ENCODE peak calls at places on chromosomes 12 and 14, in eight cellular contexts. E is MM.1S, Z is neural progenitor cell, T is SK-N-SH, M is HCT116, H is GM23338, V is PC-3, O is OCI-LY7. D is an unnamed sample. For H3K4me1, the result is how much of the 10 kb centered on the place peaks cover.

GRCh38 chr12:29396774-29397173 is 15.8 kb upstream of the ERGIC2 start:
- DNase-seq in E (no peak), Z (no peak), T (no peak), M (no peak), H (no peak), V (peak), O (no peak), D (peak)

GRCh38 chr12:212799-213526 is 994 bp downstream of the SLC6A12 start:
- DNase-seq in E (no peak), Z (no peak), T (peak), M (no peak), H (no peak), V (no peak), O (no peak), D (no peak)

GRCh38 chr14:73238262-73238852 is 1.1 kb downstream of the PAPLN start:
- DNase-seq in E (no peak), Z (peak), T (no peak), M (peak), H (no peak), V (peak), O (no peak), D (peak)

GRCh38 chr12:51269174-51270066 is 795 bp downstream of the SMAGP start:
- DNase-seq in E (peak), Z (peak), T (peak), M (no peak), H (peak), V (peak), O (peak), D (peak)

GRCh38 chr12:125861299-125862281 is 796.4 kb downstream of the AACS start:
- DNase-seq in E (no peak), Z (no peak), T (peak), M (no peak), H (peak), V (no peak), O (no peak), D (no peak)

GRCh38 chr12:4257442-4257841 is 16.1 kb upstream of the CCND2 start:
- DNase-seq in E (no peak), Z (no peak), T (no peak), M (no peak), H (no peak), V (no peak), O (no peak), D (no peak)

GRCh38 chr12:6182279-6182898 is 17.8 kb upstream of the CD9 start:
- DNase-seq in E (no peak), Z (no peak), T (peak), M (no peak), H (no peak), V (peak), O (no peak), D (peak)

GRCh38 chr14:100211893-100212292 is 27.1 kb upstream of the YY1 start:
- DNase-seq in E (no peak), Z (no peak), T (no peak), M (no peak), H (no peak), V (no peak), O (no peak), D (no peak)

GRCh38 chr12:116426391-116427136 is 132.6 kb upstream of the MAP1LC3B2 start:
- DNase-seq in E (no peak), Z (peak), T (peak), M (peak), H (peak), V (peak), O (no peak), D (peak)

GRCh38 chr14:89089330-89089729 is 264.9 kb downstream of the TTC8 start:
- DNase-seq in E (no peak), Z (no peak), T (no peak), M (no peak), H (no peak), V (no peak), O (no peak), D (no peak)

GRCh38 chr14:89086060-89086382 is 261.6 kb downstream of the TTC8 start:
- DNase-seq in E (no peak), Z (no peak), T (no peak), M (no peak), H (no peak), V (no peak), O (no peak), D (no peak)

GRCh38 chr14:89085154-89086059 is 261.0 kb downstream of the TTC8 start:
- DNase-seq in E (no peak), Z (no peak), T (no peak), M (no peak), H (no peak), V (no peak), O (no peak), D (peak)
- H3K4me2 ChIP-seq in E (no peak), Z (no peak), T (no peak), M (no peak), H (no peak), V (no peak), O (no peak), D (no peak)

GRCh38 chr12:44019118-44019517 is 183.2 kb downstream of the TMEM117 start:
- DNase-seq in E (no peak), Z (peak), T (no peak), M (no peak), H (peak), V (peak), O (no peak), D (no peak)

DNA sequence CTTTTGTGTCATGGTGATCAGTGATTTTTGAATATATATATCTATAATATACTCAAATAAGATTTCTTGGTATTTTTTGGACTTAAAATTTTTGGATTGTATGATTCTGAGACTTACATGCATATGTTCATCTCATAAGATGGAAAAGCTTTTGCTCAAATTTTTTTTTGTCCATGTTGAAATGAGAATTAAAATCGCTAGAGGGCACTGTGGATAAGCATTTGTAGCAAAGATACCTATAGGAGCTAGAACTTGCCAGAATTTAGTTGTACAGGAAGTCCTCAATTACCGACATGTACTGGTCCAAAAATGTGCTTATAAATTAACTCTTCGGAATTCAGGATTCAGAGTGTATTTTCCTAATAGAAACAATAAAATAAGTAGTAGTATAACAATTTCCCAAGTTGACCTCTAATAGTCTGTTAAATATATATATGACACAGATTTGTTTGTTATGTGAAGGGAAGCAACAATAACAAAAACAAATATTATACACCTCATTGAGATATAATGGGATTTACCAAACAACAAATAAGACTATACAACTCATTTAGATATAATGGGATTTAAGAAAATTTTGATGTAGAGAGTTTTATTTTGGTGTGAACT is 179.6 kb downstream of the TMEM117 start:
- DNase-seq in E (peak), Z (peak), T (peak), M (peak), H (peak), V (peak), O (peak), D (peak)
- TF ChIP-seq EZH2phosphoT487 in E (no peak), Z (no peak), T (no peak), M (no peak), H (no peak), V (no peak), O (no peak), D (no peak)

GRCh38 chr14:75849496-75849895 is 132.3 kb downstream of the TGFB3 start:
- DNase-seq in E (no peak), Z (no peak), T (no peak), M (no peak), H (no peak), V (no peak), O (no peak), D (no peak)

GRCh38 chr14:75858375-75858774 is 123.4 kb downstream of the TGFB3 start:
- DNase-seq in E (no peak), Z (no peak), T (no peak), M (no peak), H (no peak), V (no peak), O (no peak), D (no peak)

GRCh38 chr14:75857199-75857598 is 124.6 kb downstream of the TGFB3 start:
- DNase-seq in E (no peak), Z (no peak), T (no peak), M (no peak), H (no peak), V (no peak), O (no peak), D (no peak)

GRCh38 chr14:75851574-75851866 is 130.3 kb downstream of the TGFB3 start:
- DNase-seq in E (no peak), Z (no peak), T (no peak), M (no peak), H (no peak), V (no peak), O (no peak), D (no peak)

DNA sequence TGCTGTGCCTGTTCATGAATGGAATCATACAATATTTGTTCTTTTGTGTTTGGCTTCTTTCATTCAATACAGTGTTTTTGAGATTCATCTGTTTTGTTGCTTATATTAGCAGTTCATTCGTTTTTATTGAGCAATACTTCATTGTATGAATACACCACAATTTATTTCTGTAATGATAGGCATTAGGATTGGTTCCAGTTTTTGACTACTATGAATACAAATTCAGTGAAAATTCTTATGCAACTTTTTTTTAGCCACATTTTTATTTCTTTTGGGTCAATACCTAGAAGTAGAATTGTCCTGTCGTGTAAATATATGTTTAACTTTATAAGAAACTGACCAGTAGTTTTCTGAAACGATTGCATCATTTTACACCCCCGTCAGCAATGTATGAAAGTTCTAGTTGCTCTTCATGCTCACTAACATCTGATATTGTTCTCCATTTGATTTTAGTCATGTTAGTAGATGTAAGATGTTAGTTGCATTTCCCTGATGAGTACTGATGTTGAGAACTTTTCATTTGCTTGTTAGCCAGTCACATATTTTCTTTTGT is 127.5 kb downstream of the TGFB3 start:
- DNase-seq in E (no peak), Z (no peak), T (no peak), M (no peak), H (no peak), V (no peak), O (no peak), D (peak)
- H3K4me1 ChIP-seq in E (under half), Z (under half), T (under half), M (under half), H (under half), V (under half), O (under half), D (under half)

GRCh38 chr12:92417343-92417742 is 271.7 kb upstream of the BTG1 start:
- DNase-seq in E (no peak), Z (no peak), T (no peak), M (no peak), H (no peak), V (no peak), O (no peak), D (no peak)
- H3K4me2 ChIP-seq in E (no peak), Z (no peak), T (no peak), M (no peak), H (no peak), V (no peak), O (no peak), D (no peak)

DNA sequence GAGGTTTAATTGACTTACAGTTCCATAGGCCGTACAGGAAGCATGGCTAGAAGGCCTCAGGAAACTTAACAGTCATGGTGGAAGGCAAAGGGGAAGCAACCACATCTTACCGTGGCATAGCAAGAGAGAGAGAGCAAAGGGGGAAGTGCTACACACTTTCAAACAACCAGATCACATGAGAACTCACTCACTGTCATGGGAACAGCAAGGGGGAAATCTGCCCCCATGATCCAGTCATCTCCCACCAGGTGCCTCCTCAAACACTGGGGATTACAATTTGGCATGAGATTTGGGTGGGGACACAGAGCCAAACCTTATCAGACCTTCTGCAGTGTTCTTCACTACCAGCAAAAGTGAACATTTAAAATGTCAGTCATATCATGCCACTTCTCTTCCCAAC is 58.9 kb downstream of the USP15 start:
- DNase-seq in E (no peak), Z (no peak), T (no peak), M (no peak), H (no peak), V (no peak), O (no peak), D (no peak)
- TF ChIP-seq EZH2phosphoT487 in E (no peak), Z (no peak), T (no peak), M (no peak), H (no peak), V (no peak), O (no peak), D (no peak)

GRCh38 chr12:53211476-53212381 is 4.7 kb upstream of the ITGB7 start:
- DNase-seq in E (no peak), Z (peak), T (peak), M (no peak), H (peak), V (no peak), O (peak), D (no peak)

GRCh38 chr12:53214221-53214620 is 7.2 kb upstream of the ITGB7 start:
- DNase-seq in E (no peak), Z (no peak), T (no peak), M (no peak), H (no peak), V (no peak), O (no peak), D (no peak)

GRCh38 chr12:53214687-53215455 is 7.8 kb upstream of the ITGB7 start:
- DNase-seq in E (no peak), Z (no peak), T (no peak), M (no peak), H (peak), V (no peak), O (peak), D (no peak)

GRCh38 chr12:53212931-53213330 is 5.9 kb upstream of the ITGB7 start:
- DNase-seq in E (no peak), Z (no peak), T (no peak), M (no peak), H (no peak), V (no peak), O (no peak), D (peak)

DNA sequence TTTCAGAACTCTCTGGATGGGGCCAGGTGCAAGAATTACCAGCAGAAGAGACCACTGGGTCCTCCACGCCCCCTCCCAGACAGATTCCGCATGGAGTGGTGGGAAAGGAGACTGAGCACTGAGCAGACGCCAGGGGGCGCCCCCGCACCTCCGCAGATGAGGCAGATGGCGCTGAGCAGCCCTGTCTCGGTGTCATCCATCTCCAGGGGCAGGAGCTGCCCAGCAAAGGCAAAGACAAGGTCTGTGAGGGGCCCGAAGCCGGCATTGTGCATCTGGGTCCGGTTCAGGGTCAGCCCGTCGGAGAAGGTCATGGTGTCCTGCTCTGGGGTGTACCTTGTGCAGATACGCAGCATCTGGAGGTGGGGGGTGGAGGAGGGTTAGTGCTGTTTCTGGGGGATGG is 6.3 kb upstream of the ITGB7 start:
- DNase-seq in E (peak), Z (peak), T (peak), M (no peak), H (peak), V (peak), O (peak), D (peak)
- H3K4me1 ChIP-seq in E (under half), Z (under half), T (under half), M (under half), H (under half), V (under half), O (half or more), D (under half)

GRCh38 chr14:50821471-50822464 is 9.2 kb downstream of the NIN start:
- DNase-seq in E (no peak), Z (no peak), T (no peak), M (no peak), H (peak), V (no peak), O (no peak), D (no peak)
- H3K4me2 ChIP-seq in E (no peak), Z (no peak), T (no peak), M (no peak), H (peak), V (no peak), O (peak), D (no peak)

GRCh38 chr14:84409435-84409834 is 1120.5 kb upstream of the FLRT2 start:
- DNase-seq in E (no peak), Z (no peak), T (no peak), M (no peak), H (no peak), V (no peak), O (no peak), D (no peak)
- TF ChIP-seq EZH2phosphoT487 in E (no peak), Z (no peak), T (no peak), M (no peak), H (no peak), V (no peak), O (no peak), D (no peak)

DNA sequence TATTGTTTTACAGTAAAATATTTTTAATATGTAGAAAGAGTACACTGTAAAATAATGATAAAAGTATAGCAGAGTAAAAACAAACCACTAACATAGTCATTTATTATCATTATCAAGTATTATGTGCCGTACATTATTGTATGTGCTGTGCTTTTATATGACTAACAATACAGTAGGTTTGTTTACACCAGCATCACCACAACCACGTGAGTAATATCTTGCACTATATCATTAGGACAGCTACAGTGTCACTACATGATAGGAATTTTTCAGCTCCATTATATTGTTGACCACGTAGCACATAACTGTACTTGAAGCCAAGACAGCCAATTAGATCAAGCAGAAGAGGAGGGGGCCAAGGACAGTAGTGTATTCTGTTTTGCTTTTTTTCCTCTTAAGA is 415.4 kb downstream of the RAD51B start:
- DNase-seq in E (no peak), Z (no peak), T (no peak), M (no peak), H (no peak), V (peak), O (no peak), D (peak)
- H3K4me1 ChIP-seq in E (under half), Z (under half), T (under half), M (half or more), H (under half), V (under half), O (under half), D (under half)

GRCh38 chr12:13282861-13283260 is 86.3 kb downstream of the EMP1 start:
- DNase-seq in E (peak), Z (no peak), T (no peak), M (no peak), H (no peak), V (no peak), O (no peak), D (no peak)
- H3K4me2 ChIP-seq in E (peak), Z (no peak), T (no peak), M (no peak), H (no peak), V (no peak), O (no peak), D (no peak)

D was measured in GM23248.